ENCODE peak calls at places on chromosomes 16 and 17, in six cellular contexts. O is fibroblast of lung; K is psoas muscle; Q is CD4-positive, alpha-beta memory T cell; I is cardiac muscle cell; L is mesenchymal stem cell. U is an unnamed sample.

GRCh38 chr16:19979638-19980037 is 94.1 kb downstream of the GPR139 start:
- DNase-seq in K (no peak), I (no peak), O (no peak), Q (no peak), L (no peak), U (no peak)

GRCh38 chr16:3988824-3989223 is 108.3 kb upstream of the CREBBP start:
- DNase-seq in K (no peak), O (no peak), Q (no peak), I (no peak), L (no peak), U (no peak)

GRCh38 chr17:12256380-12256995 is 235.8 kb downstream of the MAP2K4 start:
- DNase-seq in O (peak), I (peak), Q (no peak), L (peak), K (no peak), U (peak)

GRCh38 chr17:21275047-21275578 is 9.4 kb upstream of the MAP2K3 start:
- DNase-seq in O (no peak), L (no peak), Q (no peak), K (peak), I (peak), U (no peak)

GRCh38 chr17:12730931-12731521 is 58.3 kb upstream of the ARHGAP44 start:
- DNase-seq in L (peak), Q (no peak), K (peak), O (peak), I (peak), U (no peak)

GRCh38 chr17:49551221-49552069 is 24.2 kb upstream of the NXPH3 start:
- DNase-seq in L (no peak), O (no peak), K (no peak), I (no peak), Q (no peak), U (no peak)

GRCh38 chr16:55052335-55053070 is 121.8 kb downstream of the IRX5 start:
- DNase-seq in K (no peak), Q (no peak), O (no peak), L (no peak), I (no peak), U (no peak)

GRCh38 chr17:897970-898619 is 81.5 kb downstream of the NXN start:
- DNase-seq in I (no peak), Q (no peak), K (no peak), O (no peak), L (no peak), U (no peak)

GRCh38 chr17:45277992-45278391 is 16.1 kb upstream of the SPATA32 start:
- DNase-seq in K (peak), L (no peak), Q (no peak), I (peak), O (peak), U (no peak)

GRCh38 chr16:29849505-29849904 is 13.5 kb downstream of the CDIPT start:
- DNase-seq in L (no peak), K (no peak), Q (no peak), O (no peak), I (peak), U (no peak)

GRCh38 chr17:65054602-65055001 is 1.9 kb downstream of the GNA13 start:
- DNase-seq in Q (no peak), K (no peak), L (no peak), O (no peak), I (no peak), U (peak)

GRCh38 chr16:82152641-82153094 is 17.4 kb downstream of the MPHOSPH6 start:
- DNase-seq in Q (no peak), K (no peak), I (no peak), O (peak), L (peak), U (no peak)

GRCh38 chr17:80430446-80431245 is 15.7 kb downstream of the ENDOV start:
- DNase-seq in I (no peak), K (peak), Q (no peak), O (no peak), L (no peak), U (no peak)

GRCh38 chr16:75761111-75761510 is 34.8 kb upstream of the CPHXL start:
- DNase-seq in Q (peak), K (no peak), I (no peak), O (peak), L (no peak), U (peak)

GRCh38 chr17:72591500-72592241 is 470.9 kb downstream of the SOX9 start:
- DNase-seq in Q (peak), K (no peak), O (peak), I (peak), L (peak), U (no peak)

DNA sequence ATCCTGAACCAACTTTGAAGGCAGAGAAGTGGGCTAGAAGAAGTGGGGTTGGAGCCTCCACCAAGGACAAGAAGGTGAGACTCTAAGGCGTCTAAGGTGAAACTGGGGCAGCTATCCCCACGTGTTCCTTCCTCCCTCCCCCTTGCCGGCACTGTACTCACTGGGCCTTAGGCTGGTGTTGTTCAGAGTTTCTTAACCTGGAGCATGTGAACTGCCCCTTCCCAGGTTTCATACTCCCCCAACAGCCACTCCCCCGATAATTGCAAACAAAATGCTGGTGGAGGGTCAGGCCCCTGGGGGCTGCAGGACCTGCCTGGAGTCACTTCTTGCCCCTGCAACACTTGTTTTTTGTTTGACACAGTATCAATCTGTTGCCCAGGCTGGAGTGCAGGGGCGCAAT is 7.3 kb upstream of the SOCS3 start:
- DNase-seq in K (no peak), O (no peak), I (no peak), L (no peak), Q (no peak), U (no peak)
- H3K27ac ChIP-seq in K (no peak), O (no peak), I (peak), L (peak), Q (no peak), U (no peak)

GRCh38 chr17:48239603-48239995 is 132.0 kb downstream of the SNX11 start:
- DNase-seq in I (no peak), L (no peak), O (no peak), K (no peak), Q (no peak), U (no peak)

GRCh38 chr17:48240122-48240521 is 132.6 kb downstream of the SNX11 start:
- DNase-seq in O (no peak), K (no peak), L (no peak), I (no peak), Q (no peak), U (no peak)

GRCh38 chr17:48234922-48235321 is 127.4 kb downstream of the SNX11 start:
- DNase-seq in O (no peak), I (no peak), L (no peak), K (no peak), Q (no peak), U (no peak)

GRCh38 chr17:48238933-48239602 is 131.5 kb downstream of the SNX11 start:
- DNase-seq in Q (no peak), K (no peak), L (no peak), O (no peak), I (no peak), U (no peak)

DNA sequence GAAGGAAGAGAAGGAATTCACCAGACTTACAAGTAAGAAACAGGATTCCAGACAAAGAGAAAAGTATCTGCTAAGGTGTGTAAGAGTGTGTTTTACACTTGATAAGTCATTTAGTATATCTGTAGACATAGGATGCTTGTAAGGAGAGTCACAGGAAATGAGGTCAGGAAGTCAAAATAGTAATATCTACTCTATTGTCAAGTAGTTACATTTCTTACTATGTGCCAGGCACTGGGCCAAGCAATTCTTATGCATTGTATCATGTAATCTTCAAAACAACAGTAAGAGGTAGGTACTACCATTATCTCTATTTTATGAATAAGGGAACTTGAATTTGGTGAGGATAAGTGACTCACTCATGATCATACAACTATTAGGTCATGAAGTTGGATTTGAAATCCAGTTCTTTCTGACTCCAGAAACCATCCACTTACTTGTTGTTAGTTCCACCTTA is 129.1 kb downstream of the SNX11 start:
- DNase-seq in L (no peak), K (no peak), Q (no peak), I (no peak), O (peak), U (no peak)
- H3K27ac ChIP-seq in L (no peak), K (no peak), Q (no peak), I (no peak), O (no peak), U (no peak)

DNA sequence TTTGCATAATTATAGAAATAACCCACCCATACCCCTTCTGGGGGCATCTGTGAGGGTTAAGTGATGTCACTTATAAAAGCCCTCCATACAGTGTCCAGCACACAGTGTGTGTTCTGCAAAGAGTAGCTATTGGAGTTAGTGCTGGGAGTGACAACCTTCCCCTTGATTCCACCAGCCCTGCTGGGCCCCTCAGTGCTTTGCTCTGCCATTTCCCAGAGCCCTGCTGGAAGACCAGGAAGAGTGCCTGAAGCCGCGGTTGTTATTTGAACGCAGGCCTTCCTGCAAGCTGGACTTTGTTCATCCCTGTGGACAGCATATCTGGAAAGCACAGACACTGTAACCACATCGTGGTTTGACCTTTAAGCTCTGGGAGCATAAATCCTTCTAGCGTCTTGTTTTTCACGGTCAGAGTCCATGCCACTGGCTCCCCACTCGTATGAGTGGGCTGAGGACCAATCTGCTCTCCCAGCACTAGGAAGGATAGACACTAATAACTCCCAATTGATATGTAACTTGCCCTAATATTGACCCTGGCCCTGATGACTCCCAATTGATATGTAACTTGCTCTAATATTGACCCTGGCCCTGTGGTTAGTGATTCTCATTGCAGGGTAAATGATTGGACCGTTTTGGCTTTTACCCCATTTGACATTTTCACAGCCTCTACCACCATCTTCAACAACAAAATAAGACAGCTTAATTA is 297.1 kb upstream of the MAF start:
- DNase-seq in I (no peak), K (no peak), O (peak), L (peak), Q (no peak), U (no peak)
- H3K27ac ChIP-seq in I (no peak), K (no peak), O (no peak), L (peak), Q (no peak), U (no peak)

GRCh38 chr17:56896217-56896967 is 17.5 kb downstream of the TRIM25 start:
- DNase-seq in K (no peak), O (no peak), L (no peak), I (no peak), Q (no peak), U (peak)
- H3K27ac ChIP-seq in K (no peak), O (no peak), L (no peak), I (no peak), Q (no peak), U (peak)

GRCh38 chr17:30344283-30345088 is 10.6 kb upstream of the TMIGD1 start:
- DNase-seq in K (no peak), L (peak), O (peak), I (peak), Q (no peak), U (no peak)
- H3K27ac ChIP-seq in K (no peak), L (peak), O (no peak), I (peak), Q (no peak), U (no peak)